ENCODE peak calls at places on chromosomes 1 and 21, in four cellular contexts. E, V, B and Y are unnamed samples.

GRCh38 chr1:42266253-42267135 is 68.5 kb downstream of the FOXJ3 start:
- DNase-seq in B (peak), V (peak), E (no peak), Y (peak)

GRCh38 chr1:27589841-27590426 is 14.0 kb downstream of the AHDC1 start:
- DNase-seq in V (peak), B (peak), E (no peak), Y (no peak)

GRCh38 chr1:155776414-155776813 is 80.6 kb downstream of the GON4L start:
- DNase-seq in E (no peak), B (peak), V (peak), Y (peak)

GRCh38 chr1:39620659-39621165 is 18.7 kb downstream of the HEYL start:
- DNase-seq in B (no peak), E (no peak), V (no peak), Y (no peak)

GRCh38 chr1:155326659-155327058 is 6.0 kb downstream of the RUSC1 start:
- DNase-seq in B (no peak), E (no peak), V (no peak), Y (no peak)

GRCh38 chr21:30994917-30995316 is 43.4 kb downstream of the KRTAP19-8 start:
- DNase-seq in B (no peak), E (no peak), V (no peak), Y (no peak)

GRCh38 chr1:182889997-182890396 is 50.9 kb downstream of the DHX9 start:
- DNase-seq in B (no peak), V (no peak), E (no peak), Y (no peak)

GRCh38 chr1:234613128-234613875 is 3.3 kb upstream of the IRF2BP2 start:
- DNase-seq in V (peak), E (no peak), B (peak), Y (peak)

GRCh38 chr1:32316906-32317282 is 19.1 kb downstream of the MARCKSL1 start:
- DNase-seq in V (no peak), E (no peak), B (no peak), Y (no peak)

GRCh38 chr1:49229555-49229954 is 452.9 kb upstream of the BEND5 start:
- DNase-seq in B (peak), E (no peak), V (peak), Y (peak)